ENCODE peak calls at places on chromosomes 13 and 19, in nine cellular contexts. One of them, this sample, is unnamed.

GRCh38 chr13:51645154-51645650 is 60.9 kb downstream of the WDFY2 start:
- DNase-seq in fibroblast of pulmonary artery: peak
- DNase-seq in fibroblast of lung: peak
- DNase-seq in neural progenitor cell: no peak
- DNase-seq in ascending aorta: no peak
- DNase-seq in IMR-90: peak
- DNase-seq in A673: peak
- DNase-seq in adrenal gland: no peak
- DNase-seq in A549: no peak
- DNase-seq in this sample: no peak

GRCh38 chr13:30895773-30896172 is 10.3 kb upstream of the MEDAG start:
- DNase-seq in fibroblast of pulmonary artery: peak
- DNase-seq in fibroblast of lung: peak
- DNase-seq in neural progenitor cell: peak
- DNase-seq in ascending aorta: peak
- DNase-seq in IMR-90: peak
- DNase-seq in A673: no peak
- DNase-seq in adrenal gland: no peak
- DNase-seq in A549: no peak
- DNase-seq in this sample: no peak

GRCh38 chr13:113118328-113119021 is 4.1 kb upstream of the F10 start:
- DNase-seq in fibroblast of pulmonary artery: no peak
- DNase-seq in fibroblast of lung: no peak
- DNase-seq in neural progenitor cell: no peak
- DNase-seq in ascending aorta: no peak
- DNase-seq in IMR-90: no peak
- DNase-seq in A673: no peak
- DNase-seq in adrenal gland: no peak
- DNase-seq in A549: no peak
- DNase-seq in this sample: no peak

GRCh38 chr19:39083983-39084731 is at the start of gene ACP7:
- DNase-seq in fibroblast of pulmonary artery: no peak
- DNase-seq in fibroblast of lung: no peak
- DNase-seq in neural progenitor cell: peak
- DNase-seq in ascending aorta: no peak
- DNase-seq in IMR-90: no peak
- DNase-seq in A673: no peak
- DNase-seq in adrenal gland: no peak
- DNase-seq in A549: no peak
- DNase-seq in this sample: no peak

GRCh38 chr19:38464421-38465082 is 31.1 kb downstream of the RYR1 start:
- DNase-seq in fibroblast of pulmonary artery: no peak
- DNase-seq in fibroblast of lung: no peak
- DNase-seq in neural progenitor cell: no peak
- DNase-seq in ascending aorta: no peak
- DNase-seq in IMR-90: no peak
- DNase-seq in A673: no peak
- DNase-seq in adrenal gland: no peak
- DNase-seq in A549: no peak
- DNase-seq in this sample: no peak

GRCh38 chr19:46784262-46785053 is 3.9 kb downstream of the SLC1A5 start:
- DNase-seq in fibroblast of pulmonary artery: peak
- DNase-seq in fibroblast of lung: peak
- DNase-seq in neural progenitor cell: peak
- DNase-seq in ascending aorta: peak
- DNase-seq in IMR-90: peak
- DNase-seq in A673: peak
- DNase-seq in adrenal gland: peak
- DNase-seq in A549: peak
- DNase-seq in this sample: peak

GRCh38 chr19:44726465-44726864 is 22.0 kb upstream of the BCL3 start:
- DNase-seq in fibroblast of pulmonary artery: no peak
- DNase-seq in fibroblast of lung: no peak
- DNase-seq in neural progenitor cell: no peak
- DNase-seq in ascending aorta: no peak
- DNase-seq in IMR-90: no peak
- DNase-seq in A673: no peak
- DNase-seq in adrenal gland: no peak
- DNase-seq in A549: no peak
- DNase-seq in this sample: no peak

GRCh38 chr13:39036212-39036611 is 1.7 kb downstream of the PROSER1 start:
- DNase-seq in fibroblast of pulmonary artery: peak
- DNase-seq in fibroblast of lung: peak
- DNase-seq in neural progenitor cell: no peak
- DNase-seq in ascending aorta: no peak
- DNase-seq in IMR-90: peak
- DNase-seq in A673: no peak
- DNase-seq in adrenal gland: no peak
- DNase-seq in A549: no peak
- DNase-seq in this sample: no peak

GRCh38 chr19:41531438-41532311 is 44.3 kb upstream of the CEACAM21 start:
- DNase-seq in fibroblast of pulmonary artery: peak
- DNase-seq in fibroblast of lung: peak
- DNase-seq in neural progenitor cell: no peak
- DNase-seq in ascending aorta: peak
- DNase-seq in IMR-90: peak
- DNase-seq in A673: peak
- DNase-seq in adrenal gland: peak
- DNase-seq in A549: peak
- DNase-seq in this sample: no peak

GRCh38 chr19:46716672-46717033 is 261 bp downstream of the PRKD2 start:
- DNase-seq in fibroblast of pulmonary artery: no peak
- DNase-seq in fibroblast of lung: no peak
- DNase-seq in neural progenitor cell: peak
- DNase-seq in ascending aorta: no peak
- DNase-seq in IMR-90: no peak
- DNase-seq in A673: no peak
- DNase-seq in adrenal gland: no peak
- DNase-seq in A549: peak
- DNase-seq in this sample: no peak

GRCh38 chr13:85236431-85236830 is 562.8 kb downstream of the SLITRK6 start:
- DNase-seq in fibroblast of pulmonary artery: peak
- DNase-seq in fibroblast of lung: peak
- DNase-seq in neural progenitor cell: no peak
- DNase-seq in ascending aorta: no peak
- DNase-seq in IMR-90: peak
- DNase-seq in A673: peak
- DNase-seq in adrenal gland: no peak
- DNase-seq in A549: no peak
- DNase-seq in this sample: no peak

GRCh38 chr13:37701972-37702371 is 103.4 kb upstream of the POSTN start:
- DNase-seq in fibroblast of pulmonary artery: peak
- DNase-seq in fibroblast of lung: peak
- DNase-seq in neural progenitor cell: no peak
- DNase-seq in ascending aorta: no peak
- DNase-seq in IMR-90: peak
- DNase-seq in A673: peak
- DNase-seq in adrenal gland: no peak
- DNase-seq in A549: peak
- DNase-seq in this sample: no peak

GRCh38 chr13:107767119-107767518 is 448.2 kb downstream of the LIG4 start:
- DNase-seq in fibroblast of pulmonary artery: no peak
- DNase-seq in fibroblast of lung: no peak
- DNase-seq in neural progenitor cell: no peak
- DNase-seq in ascending aorta: no peak
- DNase-seq in IMR-90: no peak
- DNase-seq in A673: peak
- DNase-seq in adrenal gland: no peak
- DNase-seq in A549: no peak
- DNase-seq in this sample: no peak

GRCh38 chr19:29812881-29813275 is 1.1 kb downstream of the CCNE1 start:
- DNase-seq in fibroblast of pulmonary artery: no peak
- DNase-seq in fibroblast of lung: no peak
- DNase-seq in neural progenitor cell: no peak
- DNase-seq in ascending aorta: no peak
- DNase-seq in IMR-90: no peak
- DNase-seq in A673: no peak
- DNase-seq in adrenal gland: no peak
- DNase-seq in A549: no peak
- DNase-seq in this sample: no peak
- H3K4me3 ChIP-seq in fibroblast of pulmonary artery: peak
- H3K4me3 ChIP-seq in fibroblast of lung: peak
- H3K4me3 ChIP-seq in neural progenitor cell: peak
- H3K4me3 ChIP-seq in ascending aorta: peak
- H3K4me3 ChIP-seq in IMR-90: peak
- H3K4me3 ChIP-seq in A673: peak
- H3K4me3 ChIP-seq in adrenal gland: no peak
- H3K4me3 ChIP-seq in A549: peak
- H3K4me3 ChIP-seq in this sample: peak

GRCh38 chr19:8050274-8051096 is 2.1 kb upstream of the CCL25 start:
- DNase-seq in fibroblast of pulmonary artery: peak
- DNase-seq in fibroblast of lung: peak
- DNase-seq in neural progenitor cell: peak
- DNase-seq in ascending aorta: peak
- DNase-seq in IMR-90: peak
- DNase-seq in A673: peak
- DNase-seq in adrenal gland: peak
- DNase-seq in A549: peak
- DNase-seq in this sample: peak

GRCh38 chr19:8054169-8054568 is 1.6 kb downstream of the CCL25 start:
- DNase-seq in fibroblast of pulmonary artery: no peak
- DNase-seq in fibroblast of lung: no peak
- DNase-seq in neural progenitor cell: peak
- DNase-seq in ascending aorta: no peak
- DNase-seq in IMR-90: no peak
- DNase-seq in A673: no peak
- DNase-seq in adrenal gland: no peak
- DNase-seq in A549: no peak
- DNase-seq in this sample: no peak

GRCh38 chr19:8056533-8056932 is 4.0 kb downstream of the CCL25 start:
- DNase-seq in fibroblast of pulmonary artery: no peak
- DNase-seq in fibroblast of lung: no peak
- DNase-seq in neural progenitor cell: no peak
- DNase-seq in ascending aorta: no peak
- DNase-seq in IMR-90: no peak
- DNase-seq in A673: no peak
- DNase-seq in adrenal gland: no peak
- DNase-seq in A549: no peak
- DNase-seq in this sample: no peak

GRCh38 chr19:8057545-8058270 is 5.1 kb downstream of the CCL25 start:
- DNase-seq in fibroblast of pulmonary artery: no peak
- DNase-seq in fibroblast of lung: no peak
- DNase-seq in neural progenitor cell: no peak
- DNase-seq in ascending aorta: no peak
- DNase-seq in IMR-90: no peak
- DNase-seq in A673: no peak
- DNase-seq in adrenal gland: no peak
- DNase-seq in A549: no peak
- DNase-seq in this sample: no peak

DNA sequence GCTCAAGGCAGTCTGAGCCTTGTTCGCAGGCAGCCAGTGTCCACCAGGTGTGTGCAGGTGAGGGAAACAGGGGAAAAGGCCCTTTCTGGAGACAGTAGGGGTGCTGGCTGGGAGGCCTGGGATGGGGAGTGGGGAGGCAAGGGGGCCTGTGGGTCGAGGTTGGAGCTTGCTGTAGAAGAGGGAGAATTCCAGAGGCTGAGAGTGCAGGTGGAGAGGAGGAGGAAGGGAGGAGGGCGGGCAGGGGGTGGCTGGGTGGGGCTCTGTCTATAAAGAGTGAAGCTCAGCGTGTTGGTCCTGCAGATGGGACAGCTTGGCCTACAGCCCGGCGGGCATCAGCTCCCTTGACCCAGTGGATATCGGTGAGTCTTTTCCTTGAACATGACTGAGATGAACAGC is at the start of gene CCL25:
- DNase-seq in fibroblast of pulmonary artery: no peak
- DNase-seq in fibroblast of lung: no peak
- DNase-seq in neural progenitor cell: no peak
- DNase-seq in ascending aorta: no peak
- DNase-seq in IMR-90: no peak
- DNase-seq in A673: no peak
- DNase-seq in adrenal gland: no peak
- DNase-seq in A549: no peak
- DNase-seq in this sample: no peak
- H3K4me3 ChIP-seq in fibroblast of pulmonary artery: no peak
- H3K4me3 ChIP-seq in fibroblast of lung: no peak
- H3K4me3 ChIP-seq in neural progenitor cell: no peak
- H3K4me3 ChIP-seq in ascending aorta: no peak
- H3K4me3 ChIP-seq in IMR-90: no peak
- H3K4me3 ChIP-seq in A673: no peak
- H3K4me3 ChIP-seq in adrenal gland: no peak
- H3K4me3 ChIP-seq in A549: no peak
- H3K4me3 ChIP-seq in this sample: no peak

DNA sequence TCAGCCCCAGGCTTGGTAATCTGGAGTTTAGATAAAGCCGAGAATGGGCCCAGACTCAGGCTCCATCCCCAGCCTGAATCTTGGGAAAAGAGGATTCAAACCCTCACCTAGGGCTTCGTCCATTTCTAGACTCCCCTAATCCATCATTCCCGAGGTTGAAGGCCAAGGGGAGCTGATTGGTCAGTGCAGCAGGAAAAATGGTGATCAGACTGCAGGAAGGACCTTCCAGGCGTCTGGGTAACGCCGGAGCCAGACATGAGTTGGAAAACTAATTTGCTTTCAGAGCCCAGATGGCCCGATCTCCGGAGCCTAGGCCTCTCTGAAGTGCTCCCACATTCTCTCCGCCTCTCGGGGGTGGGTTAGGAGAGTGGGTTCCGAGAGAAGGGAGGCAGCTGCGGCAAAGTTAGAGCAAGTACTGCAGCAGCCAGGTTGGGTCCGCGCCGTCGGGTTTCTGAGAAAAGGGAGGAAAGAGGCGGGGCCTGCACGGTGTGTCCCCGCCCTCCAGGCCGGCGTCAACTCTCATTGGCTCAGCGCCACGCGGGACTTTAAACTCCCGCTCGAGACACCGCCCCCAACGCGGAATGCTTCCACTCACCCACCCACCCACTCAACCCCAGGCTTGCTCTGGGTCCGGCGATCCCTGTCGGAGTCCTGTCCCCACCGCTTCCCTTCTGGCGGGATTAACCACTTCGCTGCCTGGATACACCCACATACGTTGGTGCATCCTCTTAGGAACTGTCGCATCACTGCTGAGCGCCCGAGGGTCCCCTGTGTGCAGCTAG is 788 bp upstream of the RTBDN start:
- DNase-seq in fibroblast of pulmonary artery: no peak
- DNase-seq in fibroblast of lung: no peak
- DNase-seq in neural progenitor cell: peak
- DNase-seq in ascending aorta: no peak
- DNase-seq in IMR-90: no peak
- DNase-seq in A673: peak
- DNase-seq in adrenal gland: peak
- DNase-seq in A549: no peak
- DNase-seq in this sample: no peak
- H3K4me3 ChIP-seq in fibroblast of pulmonary artery: no peak
- H3K4me3 ChIP-seq in fibroblast of lung: no peak
- H3K4me3 ChIP-seq in neural progenitor cell: no peak
- H3K4me3 ChIP-seq in ascending aorta: no peak
- H3K4me3 ChIP-seq in IMR-90: no peak
- H3K4me3 ChIP-seq in A673: no peak
- H3K4me3 ChIP-seq in adrenal gland: no peak
- H3K4me3 ChIP-seq in A549: peak
- H3K4me3 ChIP-seq in this sample: no peak

DNA sequence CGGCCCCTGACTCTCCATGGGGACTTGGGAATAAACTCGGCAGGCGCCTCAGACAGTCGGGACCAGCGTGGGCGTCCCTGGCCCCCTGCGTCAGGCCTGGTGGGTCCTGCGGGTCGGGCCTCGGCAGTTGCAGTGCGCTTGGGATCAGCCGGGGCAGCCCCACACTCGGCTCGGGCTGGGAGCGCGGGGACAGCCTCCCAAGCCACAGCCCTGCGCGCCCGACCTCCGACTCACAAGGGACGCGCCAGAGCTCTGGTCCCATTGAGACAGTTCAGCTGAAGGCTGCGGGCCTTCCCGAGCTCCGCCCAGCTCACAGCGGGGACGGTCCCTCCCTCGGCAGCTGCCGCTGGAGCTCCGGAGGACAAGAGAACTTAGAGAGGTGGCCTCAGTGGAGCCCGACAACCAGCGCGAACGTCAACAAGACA is 45.7 kb upstream of the ZNF730 start:
- DNase-seq in fibroblast of pulmonary artery: peak
- DNase-seq in fibroblast of lung: peak
- DNase-seq in neural progenitor cell: no peak
- DNase-seq in ascending aorta: no peak
- DNase-seq in IMR-90: peak
- DNase-seq in A673: peak
- DNase-seq in adrenal gland: peak
- DNase-seq in A549: no peak
- DNase-seq in this sample: no peak
- H3K4me3 ChIP-seq in fibroblast of pulmonary artery: peak
- H3K4me3 ChIP-seq in fibroblast of lung: peak
- H3K4me3 ChIP-seq in neural progenitor cell: no peak
- H3K4me3 ChIP-seq in ascending aorta: peak
- H3K4me3 ChIP-seq in IMR-90: peak
- H3K4me3 ChIP-seq in A673: peak
- H3K4me3 ChIP-seq in adrenal gland: no peak
- H3K4me3 ChIP-seq in A549: no peak
- H3K4me3 ChIP-seq in this sample: no peak

This sample was measured in neuronal stem cell.